ENCODE peak calls at places on chromosome 21, in four cellular contexts. K is COR-L47, Z is cerebellum, P is lower lobe of right lung. H is an unnamed sample.

GRCh38 chr21:34962586-34963222 is 86.4 kb downstream of the RUNX1 start:
- DNase-seq in K (no peak), Z (no peak), P (no peak), H (no peak)

GRCh38 chr21:43812139-43812821 is 22.9 kb downstream of the RRP1 start:
- DNase-seq in Z (no peak), K (no peak), P (peak; percentile 82), H (no peak)

GRCh38 chr21:35399002-35399401 is 349.9 kb upstream of the RUNX1 start:
- DNase-seq in P (no peak), K (no peak), Z (no peak), H (no peak)

GRCh38 chr21:16536661-16537359 is 807.0 kb downstream of the USP25 start:
- DNase-seq in P (no peak), K (peak; percentile 7), Z (no peak), H (peak; percentile 65)

GRCh38 chr21:28124541-28124940 is 868.1 kb downstream of the LTN1 start:
- DNase-seq in Z (no peak), K (no peak), P (no peak), H (no peak)

GRCh38 chr21:41480086-41480690 is 27.8 kb downstream of the TMPRSS2 start:
- DNase-seq in Z (no peak), K (no peak), P (no peak), H (no peak)

GRCh38 chr21:39009587-39010225 is 173.5 kb downstream of the PSMG1 start:
- DNase-seq in Z (no peak), K (no peak), P (no peak), H (no peak)

GRCh38 chr21:36141513-36141925 is 6.6 kb downstream of the CBR3 start:
- DNase-seq in P (peak; percentile 85), Z (peak; percentile 86), K (peak; percentile 99), H (peak; percentile 97)

H was measured in cerebellar cortex.